ENCODE peak calls at places on chromosome 14, in nine cellular contexts. One of them, this sample, is unnamed.

GRCh38 chr14:104892517-104893434 is 27.7 kb downstream of the CEP170B start:
- DNase-seq in osteoblast: peak; percentile 85
- DNase-seq in NB4: peak; percentile 18
- DNase-seq in cardiac muscle cell: no peak
- DNase-seq in nephron progenitor cell: no peak
- DNase-seq in MM.1S: no peak
- DNase-seq in kidney: peak; percentile 73
- DNase-seq in H9: peak; percentile 50
- DNase-seq in fibroblast of pulmonary artery: no peak
- DNase-seq in this sample: peak; percentile 89

GRCh38 chr14:104817930-104818713 is 17.2 kb downstream of the ZBTB42 start:
- DNase-seq in cardiac muscle cell: no peak
- DNase-seq in MM.1S: no peak
- DNase-seq in NB4: no peak
- DNase-seq in H9: no peak
- DNase-seq in osteoblast: peak; percentile 31
- DNase-seq in nephron progenitor cell: no peak
- DNase-seq in kidney: no peak
- DNase-seq in fibroblast of pulmonary artery: no peak
- DNase-seq in this sample: peak; percentile 20

GRCh38 chr14:49641697-49642129 is 6.7 kb upstream of the DNAAF2 start:
- DNase-seq in H9: no peak
- DNase-seq in MM.1S: no peak
- DNase-seq in nephron progenitor cell: no peak
- DNase-seq in osteoblast: no peak
- DNase-seq in fibroblast of pulmonary artery: no peak
- DNase-seq in kidney: no peak
- DNase-seq in NB4: no peak
- DNase-seq in cardiac muscle cell: peak; percentile 38
- DNase-seq in this sample: no peak

GRCh38 chr14:104843442-104844305 is 21.4 kb upstream of the CEP170B start:
- DNase-seq in nephron progenitor cell: peak; percentile 58
- DNase-seq in osteoblast: peak; percentile 81
- DNase-seq in fibroblast of pulmonary artery: no peak
- DNase-seq in cardiac muscle cell: no peak
- DNase-seq in NB4: no peak
- DNase-seq in H9: peak; percentile 72
- DNase-seq in MM.1S: no peak
- DNase-seq in kidney: peak; percentile 78
- DNase-seq in this sample: no peak

GRCh38 chr14:83260751-83261150 is 1727.1 kb upstream of the SEL1L start:
- DNase-seq in fibroblast of pulmonary artery: no peak
- DNase-seq in osteoblast: no peak
- DNase-seq in kidney: no peak
- DNase-seq in MM.1S: no peak
- DNase-seq in nephron progenitor cell: no peak
- DNase-seq in NB4: peak; percentile 82
- DNase-seq in H9: no peak
- DNase-seq in cardiac muscle cell: no peak
- DNase-seq in this sample: no peak

GRCh38 chr14:89551432-89551831 is 134.4 kb upstream of the FOXN3 start:
- DNase-seq in cardiac muscle cell: no peak
- DNase-seq in osteoblast: no peak
- DNase-seq in H9: no peak
- DNase-seq in nephron progenitor cell: no peak
- DNase-seq in NB4: no peak
- DNase-seq in fibroblast of pulmonary artery: no peak
- DNase-seq in kidney: no peak
- DNase-seq in MM.1S: no peak
- DNase-seq in this sample: no peak

GRCh38 chr14:66405158-66405557 is 81.0 kb upstream of the CCDC196 start:
- DNase-seq in fibroblast of pulmonary artery: peak; percentile 58
- DNase-seq in osteoblast: no peak
- DNase-seq in H9: peak; percentile 36
- DNase-seq in MM.1S: no peak
- DNase-seq in kidney: no peak
- DNase-seq in NB4: peak; percentile 38
- DNase-seq in nephron progenitor cell: no peak
- DNase-seq in cardiac muscle cell: peak; percentile 67
- DNase-seq in this sample: no peak

GRCh38 chr14:71324767-71325272 is 417.6 kb downstream of the PCNX1 start:
- DNase-seq in nephron progenitor cell: peak; percentile 40
- DNase-seq in fibroblast of pulmonary artery: peak; percentile 72
- DNase-seq in osteoblast: no peak
- DNase-seq in MM.1S: no peak
- DNase-seq in NB4: peak; percentile 79
- DNase-seq in H9: peak; percentile 52
- DNase-seq in kidney: no peak
- DNase-seq in cardiac muscle cell: peak; percentile 75
- DNase-seq in this sample: no peak

DNA sequence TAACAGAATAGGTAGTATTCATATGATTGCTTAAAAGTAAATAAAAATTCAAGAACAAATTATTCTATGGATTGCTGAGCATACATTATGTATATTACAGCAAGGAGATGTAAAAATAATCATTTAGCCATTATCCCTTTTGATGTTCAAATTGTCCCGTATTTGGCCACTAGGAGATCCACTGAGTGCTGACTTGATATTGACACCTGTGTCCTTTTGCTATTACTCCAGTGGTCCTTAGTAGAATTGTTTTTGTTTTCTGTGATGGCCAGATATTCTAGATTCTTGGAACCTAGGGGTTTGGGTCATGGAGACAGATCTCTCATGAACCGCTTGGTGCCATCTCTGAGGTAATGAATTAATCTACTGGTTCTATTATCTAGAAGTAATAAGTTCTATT is 16.8 kb downstream of the ERO1A start:
- DNase-seq in osteoblast: no peak
- DNase-seq in MM.1S: no peak
- DNase-seq in fibroblast of pulmonary artery: no peak
- DNase-seq in cardiac muscle cell: no peak
- DNase-seq in kidney: no peak
- DNase-seq in NB4: peak; percentile 23
- DNase-seq in nephron progenitor cell: no peak
- DNase-seq in H9: no peak
- DNase-seq in this sample: no peak
- TF ChIP-seq CTCF in osteoblast: peak; percentile 44
- TF ChIP-seq CTCF in MM.1S: peak; percentile 13
- TF ChIP-seq CTCF in fibroblast of pulmonary artery: peak; percentile 32
- TF ChIP-seq CTCF in cardiac muscle cell: no peak
- TF ChIP-seq CTCF in kidney: peak; percentile 14
- TF ChIP-seq CTCF in NB4: peak; percentile 28
- TF ChIP-seq CTCF in nephron progenitor cell: peak; percentile 32
- TF ChIP-seq CTCF in H9: peak; percentile 66
- TF ChIP-seq CTCF in this sample: peak; percentile 53

GRCh38 chr14:93206793-93207467 is at the start of the genes GON7 and UBR7:
- DNase-seq in MM.1S: peak; percentile 87
- DNase-seq in cardiac muscle cell: peak; percentile 97
- DNase-seq in fibroblast of pulmonary artery: peak; percentile 97
- DNase-seq in kidney: peak; percentile 98
- DNase-seq in H9: peak; percentile 98
- DNase-seq in nephron progenitor cell: peak; percentile 94
- DNase-seq in NB4: peak; percentile 98
- DNase-seq in osteoblast: peak; percentile 95
- DNase-seq in this sample: peak; percentile 97
- TF ChIP-seq CTCF in MM.1S: no peak
- TF ChIP-seq CTCF in cardiac muscle cell: peak; percentile 31
- TF ChIP-seq CTCF in fibroblast of pulmonary artery: peak; percentile 17
- TF ChIP-seq CTCF in kidney: peak; percentile 36
- TF ChIP-seq CTCF in H9: peak; percentile 25
- TF ChIP-seq CTCF in nephron progenitor cell: no peak
- TF ChIP-seq CTCF in NB4: no peak
- TF ChIP-seq CTCF in osteoblast: peak; percentile 12
- TF ChIP-seq CTCF in this sample: no peak

DNA sequence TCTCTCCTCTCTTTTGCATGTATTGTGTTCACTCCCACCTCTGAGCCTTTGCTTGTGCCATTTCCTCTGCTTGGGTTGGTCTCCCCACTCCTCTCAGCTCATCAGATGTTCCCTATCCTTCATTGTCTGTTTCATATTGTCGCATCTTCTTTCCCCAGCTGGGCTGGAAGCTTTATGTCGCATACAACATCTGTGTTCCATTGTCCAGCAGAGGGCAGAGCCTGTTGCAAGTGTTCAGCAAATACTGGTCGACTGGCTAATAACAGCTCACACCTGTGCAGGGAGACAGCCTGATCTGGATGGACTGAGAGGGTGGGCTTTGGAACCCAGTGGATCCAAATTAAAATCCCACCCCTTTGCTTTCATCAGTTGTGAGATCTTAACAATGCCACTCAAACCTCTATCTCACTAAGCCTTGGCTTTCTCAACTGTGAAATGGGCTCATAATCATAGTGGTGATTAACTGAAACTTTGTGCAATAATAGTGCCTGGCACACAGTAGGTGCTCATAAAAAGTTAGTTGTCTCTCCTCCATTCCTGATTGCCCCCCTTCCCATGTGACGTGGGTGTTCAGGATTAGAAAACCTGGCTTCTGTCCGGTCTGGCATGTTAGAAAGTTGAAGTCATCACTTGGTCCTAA is 75.8 kb downstream of the RIN3 start:
- DNase-seq in osteoblast: no peak
- DNase-seq in NB4: peak; percentile 48
- DNase-seq in fibroblast of pulmonary artery: peak; percentile 56
- DNase-seq in MM.1S: peak; percentile 29
- DNase-seq in cardiac muscle cell: peak; percentile 56
- DNase-seq in H9: no peak
- DNase-seq in kidney: no peak
- DNase-seq in nephron progenitor cell: no peak
- DNase-seq in this sample: no peak
- TF ChIP-seq CTCF in osteoblast: peak; percentile 56
- TF ChIP-seq CTCF in NB4: peak; percentile 40
- TF ChIP-seq CTCF in fibroblast of pulmonary artery: peak; percentile 57
- TF ChIP-seq CTCF in MM.1S: peak; percentile 53
- TF ChIP-seq CTCF in cardiac muscle cell: peak; percentile 47
- TF ChIP-seq CTCF in H9: peak; percentile 55
- TF ChIP-seq CTCF in kidney: peak; percentile 37
- TF ChIP-seq CTCF in nephron progenitor cell: peak; percentile 28
- TF ChIP-seq CTCF in this sample: peak; percentile 55

GRCh38 chr14:102882233-102882906 is 40.1 kb upstream of the AMN start:
- DNase-seq in MM.1S: no peak
- DNase-seq in nephron progenitor cell: no peak
- DNase-seq in H9: no peak
- DNase-seq in cardiac muscle cell: no peak
- DNase-seq in NB4: no peak
- DNase-seq in fibroblast of pulmonary artery: no peak
- DNase-seq in kidney: no peak
- DNase-seq in osteoblast: peak; percentile 10
- DNase-seq in this sample: no peak

GRCh38 chr14:102883028-102883953 is 39.2 kb upstream of the AMN start:
- DNase-seq in nephron progenitor cell: no peak
- DNase-seq in kidney: no peak
- DNase-seq in H9: no peak
- DNase-seq in osteoblast: peak; percentile 23
- DNase-seq in cardiac muscle cell: no peak
- DNase-seq in fibroblast of pulmonary artery: no peak
- DNase-seq in MM.1S: no peak
- DNase-seq in NB4: no peak
- DNase-seq in this sample: no peak

GRCh38 chr14:102878174-102878969 is 44.1 kb upstream of the AMN start:
- DNase-seq in H9: no peak
- DNase-seq in fibroblast of pulmonary artery: no peak
- DNase-seq in kidney: no peak
- DNase-seq in cardiac muscle cell: no peak
- DNase-seq in MM.1S: no peak
- DNase-seq in osteoblast: peak; percentile 69
- DNase-seq in nephron progenitor cell: no peak
- DNase-seq in NB4: no peak
- DNase-seq in this sample: no peak

GRCh38 chr14:102875652-102876051 is 46.8 kb upstream of the AMN start:
- DNase-seq in NB4: no peak
- DNase-seq in fibroblast of pulmonary artery: no peak
- DNase-seq in cardiac muscle cell: no peak
- DNase-seq in kidney: no peak
- DNase-seq in H9: no peak
- DNase-seq in osteoblast: peak; percentile 85
- DNase-seq in nephron progenitor cell: no peak
- DNase-seq in MM.1S: no peak
- DNase-seq in this sample: no peak

DNA sequence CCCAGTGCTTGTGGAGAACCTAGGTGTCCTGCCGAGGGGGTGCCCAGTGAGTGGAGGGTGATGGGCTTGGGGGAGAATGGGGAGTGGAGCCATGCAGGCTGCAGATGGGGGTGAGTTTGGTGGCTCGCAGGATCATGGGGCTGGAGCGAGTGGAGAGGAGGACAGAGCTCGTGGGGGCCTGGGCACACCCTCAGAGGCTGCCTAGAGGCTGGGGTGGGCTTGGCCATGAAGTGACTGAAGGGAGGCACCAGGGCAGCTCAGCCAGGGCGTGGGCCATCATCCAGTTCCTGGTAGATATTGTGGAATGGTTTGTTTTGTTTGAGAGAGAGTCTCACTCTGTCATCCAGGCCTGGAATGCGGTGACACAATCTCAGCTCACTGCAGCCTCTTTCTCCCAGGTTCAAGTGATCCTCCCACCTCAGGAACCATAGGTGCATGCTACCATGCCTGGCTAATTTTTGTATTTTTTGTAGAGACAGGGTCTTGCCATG is 43.4 kb upstream of the AMN start:
- DNase-seq in nephron progenitor cell: no peak
- DNase-seq in NB4: no peak
- DNase-seq in osteoblast: peak; percentile 59
- DNase-seq in kidney: no peak
- DNase-seq in cardiac muscle cell: no peak
- DNase-seq in fibroblast of pulmonary artery: peak; percentile 12
- DNase-seq in H9: no peak
- DNase-seq in MM.1S: no peak
- DNase-seq in this sample: no peak
- TF ChIP-seq CTCF in nephron progenitor cell: no peak
- TF ChIP-seq CTCF in NB4: no peak
- TF ChIP-seq CTCF in osteoblast: no peak
- TF ChIP-seq CTCF in kidney: no peak
- TF ChIP-seq CTCF in cardiac muscle cell: no peak
- TF ChIP-seq CTCF in fibroblast of pulmonary artery: no peak
- TF ChIP-seq CTCF in H9: no peak
- TF ChIP-seq CTCF in MM.1S: no peak
- TF ChIP-seq CTCF in this sample: no peak

DNA sequence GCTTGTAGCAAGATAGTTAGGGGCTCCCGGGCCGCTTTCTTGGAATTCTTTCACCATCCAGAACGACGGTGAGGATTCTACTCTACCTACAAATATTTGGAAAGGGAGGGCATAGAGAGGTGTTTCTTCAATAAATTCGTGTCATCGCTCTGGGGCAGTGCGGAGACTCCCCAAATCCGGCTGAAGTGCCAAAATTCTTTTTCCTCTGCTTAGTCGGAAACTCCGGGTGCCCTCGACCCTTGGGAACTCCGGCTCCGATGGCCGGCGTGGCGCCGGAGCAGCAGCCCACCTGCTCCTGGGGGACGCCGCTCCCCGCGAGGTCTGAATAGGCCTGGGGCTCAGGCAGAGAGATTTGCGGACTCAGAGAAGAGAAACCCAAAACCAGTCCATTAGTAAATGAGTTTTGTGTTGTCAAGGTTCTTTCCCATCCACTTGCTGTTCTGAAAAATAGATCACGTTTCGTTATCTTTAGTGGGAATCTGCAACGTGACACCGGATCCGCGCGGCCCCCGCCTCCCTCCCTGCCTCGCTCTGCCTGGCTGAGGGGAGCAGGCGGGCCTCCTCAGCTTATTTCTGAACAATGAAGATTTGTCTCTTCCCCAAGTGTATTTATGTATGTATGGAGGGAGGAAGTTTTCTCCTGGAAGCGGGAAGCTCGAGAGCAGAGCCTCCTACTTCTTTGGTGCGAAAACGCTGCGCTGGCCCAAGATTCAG is 3.6 kb upstream of the SIX1 start:
- DNase-seq in cardiac muscle cell: no peak
- DNase-seq in NB4: no peak
- DNase-seq in nephron progenitor cell: peak; percentile 67
- DNase-seq in fibroblast of pulmonary artery: no peak
- DNase-seq in osteoblast: no peak
- DNase-seq in H9: peak; percentile 28
- DNase-seq in MM.1S: no peak
- DNase-seq in kidney: peak; percentile 61
- DNase-seq in this sample: no peak
- TF ChIP-seq CTCF in cardiac muscle cell: no peak
- TF ChIP-seq CTCF in NB4: no peak
- TF ChIP-seq CTCF in nephron progenitor cell: no peak
- TF ChIP-seq CTCF in fibroblast of pulmonary artery: no peak
- TF ChIP-seq CTCF in osteoblast: no peak
- TF ChIP-seq CTCF in H9: no peak
- TF ChIP-seq CTCF in MM.1S: no peak
- TF ChIP-seq CTCF in kidney: no peak
- TF ChIP-seq CTCF in this sample: no peak

This sample was measured in chondrocyte.